ENCODE peak calls at places on chromosomes 6 and 20, in ten cellular contexts. M is fibroblast of lung, D is neuronal stem cell, Y is A549, P is Panc1, K is heart right ventricle, I is Peyer's patch, E is ascending aorta, V is aorta, L is H9. G is an unnamed sample.
A peak's percentile ranks its signal among the peaks of the same experiment; 100 is the strongest.

GRCh38 chr6:110681543-110682459 is 133.5 kb downstream of the CDK19 start:
- DNase-seq in Y (no peak), M (no peak), P (no peak), I (no peak), K (no peak), L (no peak), E (no peak), V (no peak), D (no peak), G (no peak)

GRCh38 chr20:45067558-45067957 is 33.4 kb downstream of the KCNS1 start:
- DNase-seq in L (no peak), D (no peak), Y (no peak), I (no peak), V (no peak), K (no peak), P (no peak), E (no peak), M (peak; percentile 57), G (no peak)

GRCh38 chr6:45933855-45934254 is 81.8 kb downstream of the CLIC5 start:
- DNase-seq in D (no peak), L (no peak), V (no peak), M (peak; percentile 62), I (no peak), Y (no peak), E (no peak), K (no peak), P (no peak), G (no peak)

GRCh38 chr6:11710968-11711643 is 67.5 kb downstream of the ADTRP start:
- DNase-seq in E (no peak), Y (no peak), V (no peak), M (peak; percentile 34), D (no peak), L (no peak), K (no peak), I (no peak), P (no peak), G (no peak)

GRCh38 chr20:40542065-40542464 is 147.0 kb downstream of the MAFB start:
- DNase-seq in M (no peak), I (no peak), Y (no peak), L (no peak), D (no peak), K (no peak), V (no peak), E (no peak), P (no peak), G (no peak)

GRCh38 chr6:151765444-151765886 is 42.0 kb upstream of the ESR1 start:
- DNase-seq in M (peak; percentile 88), I (no peak), K (no peak), P (peak; percentile 39), L (no peak), E (no peak), Y (peak; percentile 60), V (peak; percentile 53), D (peak; percentile 57), G (no peak)

GRCh38 chr6:39280247-39280731 is 33.9 kb downstream of the KCNK17 start:
- DNase-seq in K (no peak), M (no peak), E (no peak), D (no peak), I (peak; percentile 84), P (no peak), Y (peak; percentile 21), V (no peak), L (no peak), G (no peak)

GRCh38 chr6:11656486-11656885 is 118.9 kb downstream of the TMEM170B start:
- DNase-seq in L (no peak), D (no peak), I (no peak), M (no peak), E (no peak), K (no peak), Y (no peak), P (no peak), V (no peak), G (no peak)

DNA sequence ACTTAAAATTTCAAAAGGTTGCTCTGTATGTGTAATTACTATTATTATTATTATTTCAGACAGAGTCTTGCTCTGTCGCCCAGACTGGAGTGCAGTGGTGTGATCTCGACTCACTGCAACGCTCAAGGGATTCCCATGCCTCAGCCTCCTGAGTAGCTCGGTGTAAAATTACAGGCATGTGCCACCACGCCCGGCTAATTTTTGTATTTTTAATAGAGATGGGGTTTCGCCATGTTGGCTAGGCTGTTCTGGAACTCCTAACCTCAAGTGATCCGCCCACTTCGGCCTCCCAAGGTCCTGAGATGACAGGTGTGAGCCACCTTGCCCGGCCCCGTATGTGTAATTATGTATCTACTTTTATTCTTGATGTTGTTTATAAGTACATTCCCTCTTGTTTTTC is 65.3 kb upstream of the ZNF217 start:
- DNase-seq in E (no peak), P (no peak), M (no peak), L (no peak), I (no peak), D (no peak), Y (no peak), V (no peak), K (no peak), G (no peak)
- H3K4me1 ChIP-seq in E (peaks cover 15% of the 10 kb centered on the region), P (peaks cover 62% of the 10 kb centered on the region), M (peaks cover 29% of the 10 kb centered on the region), L (no peaks in the 10 kb centered on the region), I (peaks cover 21% of the 10 kb centered on the region), D (peaks cover 8% of the 10 kb centered on the region), Y (peaks cover 53% of the 10 kb centered on the region), V (no peaks in the 10 kb centered on the region), K (peaks cover 34% of the 10 kb centered on the region), G (peaks cover 20% of the 10 kb centered on the region)

DNA sequence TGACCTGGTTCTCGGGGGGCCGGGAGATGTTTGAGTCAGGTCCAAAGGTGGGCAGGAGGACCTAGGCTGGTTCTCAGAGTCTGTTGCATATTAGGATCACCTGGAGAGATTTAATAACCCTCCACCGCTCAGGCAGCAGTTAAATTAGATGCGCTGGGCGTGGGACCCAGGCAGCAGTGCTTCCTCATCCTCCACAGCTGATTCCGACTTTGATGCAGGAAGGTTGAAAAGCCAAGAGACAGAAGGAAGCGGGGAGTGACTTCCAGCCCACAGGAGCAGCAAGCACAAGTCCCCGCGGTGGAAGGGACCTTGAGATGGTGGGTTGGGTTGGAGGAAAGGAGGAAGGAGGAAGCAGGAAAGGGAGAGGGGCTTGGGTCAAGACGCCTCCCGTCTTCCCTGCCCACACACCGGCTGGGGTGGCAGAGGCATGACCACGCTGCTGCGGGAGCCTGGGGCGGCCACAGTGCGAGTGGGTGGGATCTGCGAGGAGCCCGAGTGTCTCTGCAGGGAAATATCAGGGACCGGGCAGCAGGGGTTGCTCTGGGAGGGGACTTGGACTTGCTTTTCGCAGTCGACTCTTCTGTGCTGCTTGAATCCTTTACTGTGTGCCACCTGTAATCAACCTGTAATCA is 146.0 kb downstream of the PHACTR3 start:
- DNase-seq in I (no peak), M (no peak), K (no peak), L (no peak), Y (no peak), E (no peak), D (no peak), P (no peak), V (no peak), G (no peak)
- H3K4me1 ChIP-seq in I (peaks cover 7% of the 10 kb centered on the region), M (no peaks in the 10 kb centered on the region), K (peaks cover 30% of the 10 kb centered on the region), L (no peaks in the 10 kb centered on the region), Y (no peaks in the 10 kb centered on the region), E (peaks cover 11% of the 10 kb centered on the region), D (no peaks in the 10 kb centered on the region), P (no peaks in the 10 kb centered on the region), V (no peaks in the 10 kb centered on the region), G (peaks cover 4% of the 10 kb centered on the region)

GRCh38 chr6:34672657-34673043 is 23.9 kb downstream of the ILRUN start:
- DNase-seq in D (no peak), I (no peak), K (no peak), M (no peak), L (no peak), P (no peak), E (no peak), Y (no peak), V (no peak), G (no peak)

GRCh38 chr6:34674268-34674639 is 22.3 kb downstream of the ILRUN start:
- DNase-seq in K (no peak), V (no peak), M (no peak), I (no peak), E (no peak), Y (no peak), L (no peak), D (no peak), P (no peak), G (no peak)

GRCh38 chr6:34673079-34673478 is 23.5 kb downstream of the ILRUN start:
- DNase-seq in V (no peak), E (no peak), I (no peak), K (no peak), L (no peak), P (no peak), M (no peak), Y (no peak), D (no peak), G (no peak)

GRCh38 chr6:34671362-34671761 is 25.2 kb downstream of the ILRUN start:
- DNase-seq in D (no peak), I (no peak), K (no peak), E (no peak), M (peak; percentile 31), V (no peak), L (no peak), P (no peak), Y (no peak), G (no peak)

GRCh38 chr6:34671801-34672656 is 24.5 kb downstream of the ILRUN start:
- DNase-seq in Y (no peak), K (no peak), V (peak; percentile 66), L (no peak), P (no peak), D (no peak), E (no peak), I (no peak), M (peak; percentile 55), G (peak; percentile 48)
- H3K4me1 ChIP-seq in Y (peaks cover 53% of the 10 kb centered on the region), K (peaks cover 45% of the 10 kb centered on the region), V (no peaks in the 10 kb centered on the region), L (no peaks in the 10 kb centered on the region), P (peaks cover 3% of the 10 kb centered on the region), D (no peaks in the 10 kb centered on the region), E (peaks cover 22% of the 10 kb centered on the region), I (peaks cover 40% of the 10 kb centered on the region), M (peaks cover 16% of the 10 kb centered on the region), G (peaks cover 50% of the 10 kb centered on the region)

GRCh38 chr6:34241351-34242215 is 4.9 kb downstream of the HMGA1 start:
- DNase-seq in E (no peak), P (no peak), L (no peak), D (no peak), M (no peak), V (peak; percentile 25), Y (no peak), I (no peak), K (no peak), G (peak; percentile 37)

GRCh38 chr6:34242252-34243130 is 5.8 kb downstream of the HMGA1 start:
- DNase-seq in M (no peak), V (peak; percentile 17), L (no peak), I (no peak), Y (no peak), D (no peak), E (no peak), P (no peak), K (no peak), G (no peak)

GRCh38 chr6:34239893-34240292 is 3.2 kb downstream of the HMGA1 start:
- DNase-seq in D (no peak), P (no peak), I (no peak), E (no peak), Y (no peak), K (no peak), V (no peak), M (no peak), L (no peak), G (no peak)

GRCh38 chr6:34239240-34239825 is 2.7 kb downstream of the HMGA1 start:
- DNase-seq in V (no peak), M (no peak), Y (no peak), L (no peak), K (no peak), I (no peak), E (no peak), P (no peak), D (no peak), G (no peak)

DNA sequence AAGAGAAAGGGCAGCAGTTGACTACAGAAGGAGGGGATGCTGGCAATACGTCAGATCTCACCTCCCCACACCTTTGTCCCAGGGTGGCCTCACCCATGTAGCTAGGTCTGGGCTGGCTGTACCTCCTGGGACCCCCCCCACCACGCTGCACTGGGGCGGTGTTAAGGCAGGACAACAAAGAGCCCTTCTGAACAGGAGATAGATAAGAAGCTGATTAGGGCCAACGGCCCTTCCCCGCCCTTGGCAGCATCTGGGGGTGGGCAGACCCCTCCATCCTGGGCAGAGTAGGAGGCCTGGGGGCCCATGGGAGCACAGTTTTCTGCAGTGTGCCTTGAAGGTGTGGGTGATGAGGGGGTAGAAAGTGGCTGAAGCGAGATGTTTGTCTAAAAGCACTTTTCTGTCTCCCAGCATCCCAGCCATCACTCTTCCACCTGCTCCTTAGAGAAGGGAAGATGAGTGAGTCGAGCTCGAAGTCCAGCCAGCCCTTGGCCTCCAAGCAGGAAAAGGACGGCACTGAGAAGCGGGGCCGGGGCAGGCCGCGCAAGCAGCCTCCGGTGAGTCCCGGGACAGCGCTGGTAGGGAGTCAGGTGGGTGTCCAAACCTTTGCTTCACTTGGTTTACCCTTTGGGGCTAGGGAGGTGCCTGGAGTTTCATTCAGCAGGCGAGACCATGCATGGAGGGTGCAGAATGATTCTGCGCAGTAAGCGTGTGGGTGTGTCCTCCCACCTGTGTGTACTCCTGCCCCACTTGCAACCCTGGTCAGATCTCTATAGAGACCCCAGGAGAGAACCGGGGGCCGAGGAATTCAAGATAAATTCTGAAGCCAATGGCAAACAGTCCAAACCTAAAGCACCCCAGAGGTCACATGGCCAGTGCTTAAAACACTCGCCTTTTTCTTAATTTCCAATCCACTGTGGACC is 3.9 kb downstream of the HMGA1 start:
- DNase-seq in K (no peak), D (no peak), L (no peak), Y (no peak), E (no peak), P (no peak), M (no peak), I (peak; percentile 69), V (peak; percentile 26), G (no peak)
- H3K4me1 ChIP-seq in K (peaks cover 39% of the 10 kb centered on the region), D (peaks cover 11% of the 10 kb centered on the region), L (peaks cover 6% of the 10 kb centered on the region), Y (peaks cover 79% of the 10 kb centered on the region), E (peaks cover 32% of the 10 kb centered on the region), P (peaks cover 73% of the 10 kb centered on the region), M (peaks cover 33% of the 10 kb centered on the region), I (peaks cover 48% of the 10 kb centered on the region), V (no peaks in the 10 kb centered on the region), G (peaks cover 62% of the 10 kb centered on the region)